ENCODE peak calls at places on chromosomes 3 and 15, in nine cellular contexts. J, B, D, T, G, P, F, O and M are unnamed samples.

GRCh38 chr3:87509401-87509800 is 233.0 kb upstream of the POU1F1 start:
- DNase-seq in J (no peak), B (no peak), D (no peak), T (no peak), G (no peak), P (no peak), F (no peak), O (no peak), M (no peak)

GRCh38 chr15:42131826-42132806 is 24.3 kb downstream of the PLA2G4F start:
- DNase-seq in J (no peak), B (no peak), D (no peak), T (peak), G (no peak), P (no peak), F (peak), O (no peak), M (no peak)

GRCh38 chr3:20197775-20198174 is 11.8 kb upstream of the SGO1 start:
- DNase-seq in J (no peak), B (no peak), D (no peak), T (no peak), G (no peak), P (no peak), F (no peak), O (peak), M (no peak)

GRCh38 chr15:100043069-100043641 is 298.6 kb downstream of the ADAMTS17 start:
- DNase-seq in J (no peak), B (no peak), D (no peak), T (no peak), G (peak), P (no peak), F (no peak), O (peak), M (peak)

GRCh38 chr3:142279965-142280590 is 54.7 kb upstream of the GK5 start:
- DNase-seq in J (peak), B (peak), D (no peak), T (peak), G (peak), P (peak), F (peak), O (peak), M (peak)

GRCh38 chr3:46756642-46757041 is 39.0 kb upstream of the PRSS50 start:
- DNase-seq in J (no peak), B (no peak), D (no peak), T (no peak), G (no peak), P (no peak), F (no peak), O (no peak), M (no peak)

GRCh38 chr15:34361278-34361677 is 5.7 kb downstream of the LPCAT4 start:
- DNase-seq in J (no peak), B (no peak), D (no peak), T (no peak), G (no peak), P (no peak), F (no peak), O (no peak), M (no peak)

GRCh38 chr3:127590282-127590592 is 296 bp downstream of the TPRA1 start:
- DNase-seq in J (peak), B (no peak), D (no peak), T (no peak), G (no peak), P (no peak), F (no peak), O (no peak), M (no peak)

GRCh38 chr3:146431240-146431639 is 38.1 kb downstream of the PLSCR2 start:
- DNase-seq in J (no peak), B (no peak), D (no peak), T (no peak), G (peak), P (no peak), F (no peak), O (no peak), M (no peak)

GRCh38 chr15:64597469-64597806 is 137.1 kb downstream of the ZNF609 start:
- DNase-seq in J (peak), B (no peak), D (no peak), T (no peak), G (no peak), P (no peak), F (no peak), O (no peak), M (no peak)

GRCh38 chr3:134711284-134711683 is 60.5 kb upstream of the KY start:
- DNase-seq in J (no peak), B (no peak), D (no peak), T (no peak), G (no peak), P (no peak), F (peak), O (peak), M (peak)

GRCh38 chr15:65331811-65332210 is 27.3 kb downstream of the RNU5B-1 start:
- DNase-seq in J (no peak), B (no peak), D (no peak), T (no peak), G (no peak), P (no peak), F (no peak), O (no peak), M (no peak)

GRCh38 chr3:53354945-53355498 is 7.7 kb upstream of the DCP1A start:
- DNase-seq in J (no peak), B (no peak), D (no peak), T (no peak), G (no peak), P (no peak), F (no peak), O (peak), M (no peak)

GRCh38 chr3:38609386-38610111 is 39.9 kb downstream of the SCN5A start:
- DNase-seq in J (no peak), B (no peak), D (no peak), T (no peak), G (no peak), P (no peak), F (no peak), O (no peak), M (no peak)

GRCh38 chr15:31252386-31252785 is 74.2 kb upstream of the KLF13 start:
- DNase-seq in J (no peak), B (no peak), D (no peak), T (no peak), G (no peak), P (no peak), F (no peak), O (no peak), M (no peak)

GRCh38 chr3:8658326-8659212 is 14.0 kb upstream of the SSUH2 start:
- DNase-seq in J (no peak), B (peak), D (no peak), T (no peak), G (no peak), P (no peak), F (no peak), O (peak), M (no peak)

GRCh38 chr3:29416514-29416913 is 135.6 kb downstream of the RBMS3 start:
- DNase-seq in J (no peak), B (no peak), D (no peak), T (no peak), G (no peak), P (no peak), F (no peak), O (no peak), M (no peak)

GRCh38 chr3:66165679-66166078 is 55.1 kb upstream of the SLC25A26 start:
- DNase-seq in J (no peak), B (no peak), D (no peak), T (no peak), G (no peak), P (no peak), F (no peak), O (no peak), M (no peak)

GRCh38 chr3:158718490-158719170 is 13.6 kb downstream of the RARRES1 start:
- DNase-seq in J (no peak), B (no peak), D (no peak), T (no peak), G (peak), P (no peak), F (no peak), O (peak), M (no peak)

GRCh38 chr15:88663216-88663615 is 24.4 kb downstream of the ISG20 start:
- DNase-seq in J (no peak), B (no peak), D (no peak), T (no peak), G (peak), P (no peak), F (no peak), O (no peak), M (no peak)

GRCh38 chr15:72168131-72168825 is 29.3 kb downstream of the GRAMD2A start:
- DNase-seq in J (no peak), B (no peak), D (no peak), T (no peak), G (peak), P (no peak), F (peak), O (peak), M (no peak)

GRCh38 chr15:80160570-80161156 is 7.9 kb downstream of the FAH start:
- DNase-seq in J (no peak), B (no peak), D (peak), T (no peak), G (peak), P (no peak), F (no peak), O (peak), M (peak)

GRCh38 chr3:45965281-45966052 is 22.2 kb downstream of the CXCR6 start:
- DNase-seq in J (no peak), B (no peak), D (no peak), T (no peak), G (no peak), P (no peak), F (no peak), O (no peak), M (no peak)

GRCh38 chr15:48515497-48515896 is 130.0 kb downstream of the FBN1 start:
- DNase-seq in J (no peak), B (no peak), D (no peak), T (no peak), G (no peak), P (no peak), F (no peak), O (no peak), M (no peak)

GRCh38 chr3:68239542-68239941 is 585.1 kb upstream of the SUCLG2 start:
- DNase-seq in J (no peak), B (no peak), D (no peak), T (no peak), G (no peak), P (no peak), F (no peak), O (no peak), M (no peak)

GRCh38 chr3:66338927-66339326 is 118.1 kb downstream of the SLC25A26 start:
- DNase-seq in J (no peak), B (no peak), D (no peak), T (no peak), G (no peak), P (no peak), F (no peak), O (peak), M (peak)

GRCh38 chr15:66830358-66830757 is 128.3 kb downstream of the SMAD6 start:
- DNase-seq in J (no peak), B (no peak), D (no peak), T (no peak), G (peak), P (no peak), F (no peak), O (peak), M (no peak)

GRCh38 chr3:186930143-186930638 is at the start of gene ST6GAL1:
- DNase-seq in J (peak), B (peak), D (peak), T (no peak), G (peak), P (peak), F (peak), O (peak), M (peak)

GRCh38 chr3:49940667-49941249 is 808 bp downstream of the RBM6 start:
- DNase-seq in J (peak), B (no peak), D (no peak), T (no peak), G (no peak), P (no peak), F (no peak), O (peak), M (no peak)

GRCh38 chr3:123258811-123259420 is 57.2 kb downstream of the SEC22A start:
- DNase-seq in J (peak), B (peak), D (no peak), T (peak), G (no peak), P (no peak), F (peak), O (peak), M (peak)

GRCh38 chr3:71849674-71850073 is 64.7 kb upstream of the PROK2 start:
- DNase-seq in J (no peak), B (no peak), D (no peak), T (no peak), G (no peak), P (no peak), F (no peak), O (no peak), M (no peak)

GRCh38 chr15:63196846-63197245 is 7.4 kb downstream of the RAB8B start:
- DNase-seq in J (no peak), B (no peak), D (no peak), T (no peak), G (no peak), P (no peak), F (no peak), O (no peak), M (no peak)

GRCh38 chr15:43067717-43068461 is 37.9 kb downstream of the UBR1 start:
- DNase-seq in J (no peak), B (no peak), D (no peak), T (no peak), G (peak), P (no peak), F (no peak), O (no peak), M (peak)